ENCODE peak calls at places on chromosomes 2 and 18, in four cellular contexts. One of them, this sample, is unnamed.

GRCh38 chr2:44851518-44851917 is 90.0 kb upstream of the SIX3 start:
- ATAC-seq in gastrocnemius medialis: no peak
- ATAC-seq in body of pancreas: no peak
- ATAC-seq in HCT116: no peak
- ATAC-seq in this sample: no peak

GRCh38 chr2:119768731-119769130 is 9.0 kb downstream of the PTPN4 start:
- ATAC-seq in gastrocnemius medialis: no peak
- ATAC-seq in body of pancreas: no peak
- ATAC-seq in HCT116: no peak
- ATAC-seq in this sample: no peak

GRCh38 chr2:44645931-44646330 is 284.2 kb downstream of the CAMKMT start:
- ATAC-seq in body of pancreas: no peak
- ATAC-seq in HCT116: no peak
- ATAC-seq in gastrocnemius medialis: no peak
- ATAC-seq in this sample: no peak

GRCh38 chr2:38146302-38146916 is 70.5 kb upstream of the CYP1B1 start:
- ATAC-seq in HCT116: peak; percentile 78
- ATAC-seq in gastrocnemius medialis: no peak
- ATAC-seq in body of pancreas: peak; percentile 34
- ATAC-seq in this sample: peak; percentile 63

GRCh38 chr2:64846175-64846574 is 143.0 kb upstream of the SLC1A4 start:
- ATAC-seq in gastrocnemius medialis: no peak
- ATAC-seq in HCT116: no peak
- ATAC-seq in body of pancreas: no peak
- ATAC-seq in this sample: no peak

GRCh38 chr2:127196998-127197397 is 23.1 kb downstream of the CYP27C1 start:
- ATAC-seq in HCT116: peak; percentile 68
- ATAC-seq in gastrocnemius medialis: no peak
- ATAC-seq in body of pancreas: no peak
- ATAC-seq in this sample: no peak

GRCh38 chr2:67974564-67975430 is 88.0 kb downstream of the C1D start:
- ATAC-seq in HCT116: no peak
- ATAC-seq in body of pancreas: peak; percentile 78
- ATAC-seq in gastrocnemius medialis: no peak
- ATAC-seq in this sample: peak; percentile 48

GRCh38 chr2:200782243-200782642 is 29.5 kb upstream of the BZW1 start:
- ATAC-seq in body of pancreas: no peak
- ATAC-seq in gastrocnemius medialis: no peak
- ATAC-seq in HCT116: no peak
- ATAC-seq in this sample: no peak

GRCh38 chr2:85024372-85025047 is 53.5 kb downstream of the KCMF1 start:
- ATAC-seq in HCT116: no peak
- ATAC-seq in gastrocnemius medialis: no peak
- ATAC-seq in body of pancreas: no peak
- ATAC-seq in this sample: no peak

GRCh38 chr2:18912225-18912888 is 323.0 kb upstream of the NT5C1B start:
- ATAC-seq in HCT116: no peak
- ATAC-seq in body of pancreas: no peak
- ATAC-seq in gastrocnemius medialis: no peak
- ATAC-seq in this sample: no peak

GRCh38 chr2:158716921-158717320 is 78.2 kb upstream of the DAPL1 start:
- ATAC-seq in body of pancreas: no peak
- ATAC-seq in HCT116: no peak
- ATAC-seq in gastrocnemius medialis: no peak
- ATAC-seq in this sample: no peak

GRCh38 chr2:227813562-227814353 is at the start of gene CCL20:
- ATAC-seq in body of pancreas: no peak
- ATAC-seq in gastrocnemius medialis: no peak
- ATAC-seq in HCT116: no peak
- ATAC-seq in this sample: no peak

GRCh38 chr2:205494856-205495255 is 187.4 kb upstream of the NRP2 start:
- ATAC-seq in body of pancreas: no peak
- ATAC-seq in gastrocnemius medialis: no peak
- ATAC-seq in HCT116: no peak
- ATAC-seq in this sample: no peak

GRCh38 chr2:207897541-207898353 is 127.6 kb downstream of the PLEKHM3 start:
- ATAC-seq in gastrocnemius medialis: no peak
- ATAC-seq in HCT116: no peak
- ATAC-seq in body of pancreas: no peak
- ATAC-seq in this sample: no peak

GRCh38 chr18:75395137-75395536 is 32.4 kb downstream of the SMIM21 start:
- ATAC-seq in body of pancreas: no peak
- ATAC-seq in HCT116: no peak
- ATAC-seq in gastrocnemius medialis: no peak
- ATAC-seq in this sample: no peak

GRCh38 chr2:24508878-24509277 is 17.8 kb downstream of the NCOA1 start:
- ATAC-seq in body of pancreas: no peak
- ATAC-seq in HCT116: no peak
- ATAC-seq in gastrocnemius medialis: no peak
- ATAC-seq in this sample: no peak

GRCh38 chr2:19505199-19506136 is 147.0 kb upstream of the OSR1 start:
- ATAC-seq in body of pancreas: peak; percentile 18
- ATAC-seq in gastrocnemius medialis: no peak
- ATAC-seq in HCT116: no peak
- ATAC-seq in this sample: no peak

GRCh38 chr2:238220892-238221521 is 17.5 kb upstream of the ILKAP start:
- ATAC-seq in gastrocnemius medialis: no peak
- ATAC-seq in HCT116: no peak
- ATAC-seq in body of pancreas: peak; percentile 31
- ATAC-seq in this sample: peak; percentile 61

GRCh38 chr18:46362533-46362932 is 258.3 kb downstream of the HAUS1 start:
- ATAC-seq in body of pancreas: no peak
- ATAC-seq in gastrocnemius medialis: no peak
- ATAC-seq in HCT116: no peak
- ATAC-seq in this sample: no peak

GRCh38 chr2:218233543-218233942 is 16.6 kb downstream of the ARPC2 start:
- ATAC-seq in HCT116: no peak
- ATAC-seq in gastrocnemius medialis: no peak
- ATAC-seq in body of pancreas: no peak
- ATAC-seq in this sample: no peak

GRCh38 chr2:218234487-218234886 is 17.5 kb downstream of the ARPC2 start:
- ATAC-seq in gastrocnemius medialis: no peak
- ATAC-seq in body of pancreas: no peak
- ATAC-seq in HCT116: no peak
- ATAC-seq in this sample: no peak

GRCh38 chr2:218238896-218239295 is 21.9 kb downstream of the ARPC2 start:
- ATAC-seq in HCT116: no peak
- ATAC-seq in body of pancreas: no peak
- ATAC-seq in gastrocnemius medialis: no peak
- ATAC-seq in this sample: no peak

GRCh38 chr2:218235017-218235416 is 18.0 kb downstream of the ARPC2 start:
- ATAC-seq in HCT116: no peak
- ATAC-seq in gastrocnemius medialis: no peak
- ATAC-seq in body of pancreas: no peak
- ATAC-seq in this sample: no peak

DNA sequence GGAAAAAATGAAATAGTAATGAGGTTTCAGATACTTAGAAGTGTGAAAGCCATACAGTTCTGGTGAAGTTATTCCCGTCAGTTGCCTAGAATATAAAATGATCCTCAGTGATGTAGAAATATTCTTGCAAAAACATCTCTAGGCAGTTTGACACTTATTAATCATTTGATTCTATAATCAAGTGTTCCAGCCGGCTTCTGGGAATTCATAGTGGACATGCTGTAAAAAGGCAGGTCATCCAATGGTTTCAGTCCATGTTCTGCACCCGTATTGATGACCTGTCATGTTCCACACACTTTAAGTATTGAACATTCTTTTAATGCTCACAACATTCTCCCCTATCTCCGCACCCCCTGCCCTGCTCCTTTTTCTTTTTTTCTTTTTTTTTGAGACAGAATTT is 19.8 kb downstream of the ARPC2 start:
- ATAC-seq in HCT116: no peak
- ATAC-seq in body of pancreas: no peak
- ATAC-seq in gastrocnemius medialis: no peak
- ATAC-seq in this sample: no peak
- TF ChIP-seq POLR2A in HCT116: no peak
- TF ChIP-seq POLR2A in body of pancreas: no peak
- TF ChIP-seq POLR2A in gastrocnemius medialis: no peak
- TF ChIP-seq POLR2A in this sample: no peak

GRCh38 chr18:12376718-12377555 is at the start of gene AFG3L2:
- ATAC-seq in body of pancreas: peak; percentile 90
- ATAC-seq in gastrocnemius medialis: peak; percentile 80
- ATAC-seq in HCT116: peak; percentile 90
- ATAC-seq in this sample: peak; percentile 91

GRCh38 chr18:12374398-12374797 is 2.6 kb downstream of the AFG3L2 start:
- ATAC-seq in gastrocnemius medialis: no peak
- ATAC-seq in body of pancreas: no peak
- ATAC-seq in HCT116: no peak
- ATAC-seq in this sample: no peak

GRCh38 chr18:12373771-12374116 is 3.3 kb downstream of the AFG3L2 start:
- ATAC-seq in HCT116: no peak
- ATAC-seq in gastrocnemius medialis: no peak
- ATAC-seq in body of pancreas: no peak
- ATAC-seq in this sample: no peak

GRCh38 chr18:12376034-12376717 is 851 bp downstream of the AFG3L2 start:
- ATAC-seq in gastrocnemius medialis: peak; percentile 46
- ATAC-seq in body of pancreas: no peak
- ATAC-seq in HCT116: no peak
- ATAC-seq in this sample: no peak

GRCh38 chr18:12377556-12378553 is 828 bp upstream of the AFG3L2 start:
- ATAC-seq in HCT116: peak; percentile 82
- ATAC-seq in gastrocnemius medialis: peak; percentile 74
- ATAC-seq in body of pancreas: no peak
- ATAC-seq in this sample: peak; percentile 91
- TF ChIP-seq CTCF in HCT116: no peak
- TF ChIP-seq CTCF in gastrocnemius medialis: peak; percentile 15
- TF ChIP-seq CTCF in body of pancreas: peak; percentile 43
- TF ChIP-seq CTCF in this sample: peak; percentile 68

DNA sequence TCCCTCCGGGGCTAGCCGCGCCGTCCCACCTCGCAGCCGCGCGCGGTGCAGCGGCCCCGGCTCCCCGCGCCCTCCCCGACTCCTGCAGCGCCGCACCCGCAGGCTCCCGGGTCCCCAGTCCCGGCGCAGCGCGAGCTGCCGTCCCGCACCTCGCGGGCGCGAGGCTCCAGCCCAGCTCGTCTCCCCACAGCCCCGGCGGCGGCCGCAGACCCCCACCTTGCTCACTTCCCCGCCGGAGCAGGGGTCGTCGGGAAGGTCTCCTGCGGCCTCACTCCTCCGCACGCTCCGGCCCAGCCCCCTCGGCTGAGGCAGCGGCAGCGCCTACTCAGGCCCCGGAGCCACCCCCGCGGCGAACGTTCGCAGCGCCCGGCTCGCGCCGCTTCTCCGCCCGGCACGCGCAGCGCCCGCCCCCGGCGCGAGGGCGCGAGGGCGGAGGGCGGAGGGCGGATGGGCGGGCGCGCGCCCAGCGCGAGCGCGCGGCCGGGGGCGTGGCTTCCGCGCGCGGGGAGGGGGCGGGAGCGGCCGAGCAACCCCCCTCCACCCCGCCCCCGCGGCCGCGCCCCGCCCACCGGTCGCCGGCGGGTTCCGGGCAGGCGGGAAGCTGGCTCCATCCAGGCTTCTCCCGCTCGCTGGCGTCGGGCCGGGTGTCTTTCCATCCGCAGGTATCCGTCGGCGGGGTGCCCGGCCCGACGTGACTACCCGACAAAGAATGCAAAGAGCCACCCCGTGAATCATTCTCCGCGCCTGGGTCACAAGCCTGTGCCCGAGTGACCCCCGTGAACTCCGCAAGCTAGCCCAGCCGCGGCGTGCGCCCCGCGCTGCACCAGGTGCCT is at the start of gene DTNB:
- ATAC-seq in body of pancreas: peak; percentile 91
- ATAC-seq in HCT116: peak; percentile 81
- ATAC-seq in gastrocnemius medialis: peak; percentile 77
- ATAC-seq in this sample: peak; percentile 89
- TF ChIP-seq POLR2A in body of pancreas: peak; percentile 37
- TF ChIP-seq POLR2A in HCT116: no peak
- TF ChIP-seq POLR2A in gastrocnemius medialis: peak; percentile 31
- TF ChIP-seq POLR2A in this sample: peak; percentile 49

DNA sequence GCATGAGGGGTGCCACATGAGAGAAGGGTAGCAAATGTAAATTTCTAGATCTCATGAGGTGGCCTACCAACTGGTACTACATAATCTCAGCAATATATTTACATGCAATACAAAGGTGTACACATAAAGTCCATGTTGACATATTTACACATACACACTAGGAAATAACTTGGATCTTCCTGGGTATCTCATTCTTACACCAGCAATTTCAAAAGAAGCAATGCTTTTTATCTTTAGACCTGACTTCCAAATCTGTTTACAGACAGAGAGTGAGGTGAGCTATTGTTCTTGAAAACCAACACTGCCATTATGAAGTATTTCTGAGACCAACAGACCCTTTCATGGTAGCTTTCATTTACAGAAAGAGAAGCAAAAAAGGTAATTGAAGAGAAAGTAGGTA is 184.2 kb downstream of the ERBB4 start:
- ATAC-seq in gastrocnemius medialis: no peak
- ATAC-seq in HCT116: no peak
- ATAC-seq in body of pancreas: no peak
- ATAC-seq in this sample: no peak
- TF ChIP-seq CTCF in gastrocnemius medialis: no peak
- TF ChIP-seq CTCF in HCT116: no peak
- TF ChIP-seq CTCF in body of pancreas: no peak
- TF ChIP-seq CTCF in this sample: no peak

GRCh38 chr18:12421732-12422131 is 14.0 kb downstream of the PRELID3A start:
- ATAC-seq in HCT116: no peak
- ATAC-seq in body of pancreas: no peak
- ATAC-seq in gastrocnemius medialis: no peak
- ATAC-seq in this sample: no peak

GRCh38 chr18:12423393-12423792 is 15.7 kb downstream of the PRELID3A start:
- ATAC-seq in body of pancreas: no peak
- ATAC-seq in HCT116: no peak
- ATAC-seq in gastrocnemius medialis: no peak
- ATAC-seq in this sample: no peak

GRCh38 chr18:12422936-12423335 is 15.2 kb downstream of the PRELID3A start:
- ATAC-seq in body of pancreas: no peak
- ATAC-seq in gastrocnemius medialis: no peak
- ATAC-seq in HCT116: peak; percentile 67
- ATAC-seq in this sample: no peak

GRCh38 chr18:12423820-12424219 is 16.1 kb downstream of the PRELID3A start:
- ATAC-seq in HCT116: no peak
- ATAC-seq in body of pancreas: no peak
- ATAC-seq in gastrocnemius medialis: no peak
- ATAC-seq in this sample: no peak

DNA sequence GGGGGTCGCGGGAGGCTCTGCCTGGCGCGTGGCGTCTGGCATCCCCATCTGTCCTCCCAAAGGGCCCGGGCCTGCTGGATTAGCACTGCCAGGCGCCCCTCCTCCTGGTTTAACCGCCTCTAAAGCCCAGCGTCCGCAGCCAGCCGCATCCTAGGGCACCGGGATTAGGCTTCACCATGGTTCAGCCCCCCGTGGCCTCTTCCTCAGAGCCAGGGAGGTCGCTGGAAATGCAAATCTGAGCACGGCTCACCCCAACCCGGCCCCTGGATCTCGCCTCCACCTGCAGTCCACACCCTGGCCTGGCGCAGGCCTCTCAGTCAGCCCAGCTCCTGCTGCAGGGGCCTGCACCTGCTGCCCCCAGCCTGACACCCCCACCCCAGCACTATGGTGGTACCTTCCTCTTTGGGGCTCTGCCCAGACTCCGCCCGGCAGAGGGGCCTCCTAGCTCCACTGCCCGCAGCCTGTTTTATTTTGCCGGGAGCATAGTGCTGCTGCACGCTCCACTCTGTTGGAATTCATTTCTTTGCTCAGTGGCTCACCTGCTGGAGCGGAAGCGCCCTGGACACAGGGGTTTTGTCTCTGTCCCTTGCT is 13.2 kb downstream of the PRELID3A start:
- ATAC-seq in HCT116: no peak
- ATAC-seq in body of pancreas: no peak
- ATAC-seq in gastrocnemius medialis: no peak
- ATAC-seq in this sample: peak; percentile 26
- TF ChIP-seq POLR2A in HCT116: no peak
- TF ChIP-seq POLR2A in body of pancreas: no peak
- TF ChIP-seq POLR2A in gastrocnemius medialis: no peak
- TF ChIP-seq POLR2A in this sample: no peak

This sample was measured in gastroesophageal sphincter.